ENCODE peak calls at places on chromosomes 12 and 14, in six cellular contexts. S, I, C, R, F and X are unnamed samples.

GRCh38 chr12:90652280-90652679 is 302.7 kb downstream of the CCER1 start:
- DNase-seq in S (peak), I (no peak), C (no peak), R (no peak), F (no peak), X (no peak)

GRCh38 chr12:31740618-31741017 is 11.8 kb upstream of the AMN1 start:
- DNase-seq in S (no peak), I (no peak), C (no peak), R (no peak), F (no peak), X (no peak)

GRCh38 chr12:47799357-47799955 is 20.2 kb downstream of the HDAC7 start:
- DNase-seq in S (no peak), I (no peak), C (no peak), R (no peak), F (peak), X (no peak)

GRCh38 chr12:70918321-70918720 is 2.2 kb downstream of the PTPRR start:
- DNase-seq in S (no peak), I (no peak), C (no peak), R (no peak), F (no peak), X (no peak)

GRCh38 chr14:84807673-84808072 is 722.3 kb upstream of the FLRT2 start:
- DNase-seq in S (no peak), I (no peak), C (no peak), R (no peak), F (no peak), X (no peak)

GRCh38 chr14:104445832-104446381 is 133.7 kb upstream of the C14orf180 start:
- DNase-seq in S (no peak), I (peak), C (no peak), R (no peak), F (no peak), X (no peak)

GRCh38 chr14:61965030-61965745 is 203.0 kb downstream of the SNAPC1 start:
- DNase-seq in S (peak), I (no peak), C (no peak), R (peak), F (no peak), X (peak)

GRCh38 chr14:49623941-49624806 is 3.6 kb downstream of the MGAT2 start:
- DNase-seq in S (peak), I (no peak), C (no peak), R (no peak), F (no peak), X (no peak)

GRCh38 chr12:32139064-32139421 is 32.4 kb downstream of the BICD1 start:
- DNase-seq in S (no peak), I (no peak), C (no peak), R (peak), F (no peak), X (peak)

GRCh38 chr12:124032265-124032886 is 59.4 kb downstream of the ZNF664 start:
- DNase-seq in S (peak), I (peak), C (no peak), R (peak), F (no peak), X (peak)

GRCh38 chr12:64407342-64408223 is 3.4 kb downstream of the XPOT start:
- DNase-seq in S (no peak), I (no peak), C (no peak), R (no peak), F (no peak), X (no peak)

GRCh38 chr12:123115409-123116111 is 35.3 kb downstream of the PITPNM2 start:
- DNase-seq in S (peak), I (no peak), C (no peak), R (peak), F (peak), X (peak)

GRCh38 chr14:71552809-71553208 is 379.4 kb upstream of the RGS6 start:
- DNase-seq in S (no peak), I (no peak), C (no peak), R (no peak), F (no peak), X (no peak)

GRCh38 chr12:58809064-58809607 is 111.2 kb downstream of the LRIG3 start:
- DNase-seq in S (no peak), I (no peak), C (no peak), R (peak), F (no peak), X (peak)

GRCh38 chr12:71477609-71478008 is 38.0 kb downstream of the LGR5 start:
- DNase-seq in S (no peak), I (no peak), C (no peak), R (no peak), F (no peak), X (no peak)

GRCh38 chr12:56631790-56632700 is 1.9 kb upstream of the BAZ2A start:
- DNase-seq in S (peak), I (peak), C (no peak), R (peak), F (peak), X (peak)

GRCh38 chr12:66188584-66189475 is at the start of gene IRAK3:
- DNase-seq in S (no peak), I (peak), C (peak), R (peak), F (peak), X (peak)

GRCh38 chr14:47277703-47278102 is 397.7 kb downstream of the MDGA2 start:
- DNase-seq in S (no peak), I (no peak), C (no peak), R (peak), F (no peak), X (no peak)

GRCh38 chr14:69877492-69877891 is 1.7 kb upstream of the SMOC1 start:
- DNase-seq in S (no peak), I (no peak), C (no peak), R (peak), F (no peak), X (peak)

GRCh38 chr14:103862393-103862782 is 15.0 kb upstream of the PPP1R13B start:
- DNase-seq in S (no peak), I (no peak), C (no peak), R (no peak), F (no peak), X (peak)

DNA sequence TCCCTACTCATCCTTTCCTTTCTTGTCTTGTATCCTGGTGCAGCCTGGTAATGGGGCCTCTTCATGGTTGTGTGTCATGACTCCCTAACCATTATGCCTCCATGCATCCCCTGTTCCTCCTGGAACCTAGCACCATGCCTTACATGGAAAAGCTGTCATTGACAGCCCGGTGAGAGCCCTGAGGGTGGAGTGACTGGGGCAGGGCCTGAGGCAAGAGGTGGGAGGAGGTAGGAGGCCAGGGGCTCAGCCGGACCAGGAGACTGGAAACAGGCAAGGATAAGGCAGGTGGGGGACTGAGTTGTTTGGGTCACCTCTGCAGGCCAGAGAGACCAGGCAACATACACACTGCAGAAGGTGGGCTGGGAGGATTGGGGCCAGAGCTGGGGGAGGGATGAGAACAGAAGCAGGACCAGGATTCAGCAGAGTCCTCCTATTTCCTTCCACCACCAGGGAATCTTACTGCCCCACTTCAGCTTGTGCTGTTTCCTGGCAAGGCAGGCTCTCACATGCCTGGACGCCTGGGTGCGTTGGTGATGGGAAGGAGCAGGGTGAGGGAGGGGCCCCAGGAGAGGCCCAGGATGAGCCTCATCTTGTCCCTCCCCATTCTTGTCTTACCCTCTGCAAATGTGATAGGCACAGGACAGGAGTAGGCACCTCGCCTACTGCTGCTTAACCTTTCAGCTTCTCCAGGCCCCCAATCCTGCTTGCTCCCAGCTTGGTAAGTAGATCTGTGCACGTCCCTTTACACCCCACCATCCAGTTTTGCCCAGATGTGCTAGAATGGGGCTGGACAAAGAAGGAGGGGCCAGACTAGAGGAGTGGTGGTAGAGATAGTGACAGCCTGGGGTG is at the start of gene LTB4R2:
- DNase-seq in S (no peak), I (no peak), C (no peak), R (no peak), F (no peak), X (no peak)
- TF ChIP-seq CTCF in S (no peak), I (no peak), C (no peak), R (no peak), F (no peak), X (no peak)

DNA sequence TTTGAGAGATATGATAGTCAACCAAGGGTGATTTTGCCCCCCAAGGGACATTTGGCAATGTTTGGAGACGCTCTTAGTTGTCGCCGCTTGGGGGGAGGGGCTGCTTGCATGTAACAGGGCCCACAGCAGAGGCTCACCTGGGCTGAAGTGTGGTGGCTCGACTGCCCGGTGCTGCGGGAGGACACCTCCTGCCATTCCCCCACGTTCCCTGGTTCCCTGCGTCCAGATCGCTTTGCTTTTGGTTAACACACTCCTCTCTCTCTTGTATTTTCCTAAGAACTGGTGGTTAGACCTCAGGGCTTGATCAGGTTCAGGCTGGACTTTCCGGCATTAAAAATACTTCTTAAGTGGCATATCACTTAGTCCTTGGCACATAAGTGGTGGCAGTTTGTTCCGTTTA is 18.9 kb downstream of the PPP2R5C start:
- DNase-seq in S (no peak), I (no peak), C (no peak), R (no peak), F (no peak), X (no peak)
- H3K4me3 ChIP-seq in S (no peak), I (no peak), C (peak), R (no peak), F (no peak), X (no peak)

GRCh38 chr12:100741084-100741711 is 53.4 kb upstream of the ANO4 start:
- DNase-seq in S (peak), I (no peak), C (no peak), R (peak), F (no peak), X (peak)
- TF ChIP-seq CTCF in S (peak), I (no peak), C (no peak), R (peak), F (peak), X (peak)

DNA sequence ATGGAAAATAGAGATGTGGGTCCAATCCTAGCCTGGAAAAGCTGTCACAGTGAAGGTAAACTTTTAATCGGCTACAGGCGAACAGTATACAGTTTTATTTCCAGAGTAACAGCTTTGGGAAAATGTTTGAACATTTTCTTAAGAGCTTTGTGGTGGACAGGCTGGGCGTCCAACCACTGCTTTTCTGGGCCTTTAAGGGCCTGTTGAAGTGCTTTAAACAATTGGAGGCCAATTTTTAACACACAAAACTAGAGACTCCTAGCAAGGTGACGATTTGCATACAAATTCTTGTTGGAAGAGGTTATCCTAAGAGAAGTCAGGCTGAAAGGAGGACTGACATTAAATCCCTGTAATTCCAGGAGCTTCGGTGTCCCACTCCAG is 27.0 kb downstream of the BCL11B start:
- DNase-seq in S (no peak), I (no peak), C (no peak), R (no peak), F (no peak), X (no peak)
- H3K4me3 ChIP-seq in S (no peak), I (no peak), C (peak), R (no peak), F (no peak), X (no peak)

GRCh38 chr14:77618381-77618780 is 1.9 kb upstream of the SPTLC2 start:
- DNase-seq in S (no peak), I (no peak), C (no peak), R (no peak), F (no peak), X (no peak)

GRCh38 chr14:77615231-77616132 is 955 bp downstream of the SPTLC2 start:
- DNase-seq in S (peak), I (no peak), C (no peak), R (peak), F (no peak), X (no peak)

GRCh38 chr14:77616133-77616453 is 344 bp downstream of the SPTLC2 start:
- DNase-seq in S (no peak), I (no peak), C (no peak), R (no peak), F (no peak), X (no peak)

GRCh38 chr14:77613207-77613606 is 3.2 kb downstream of the SPTLC2 start:
- DNase-seq in S (peak), I (no peak), C (no peak), R (no peak), F (no peak), X (no peak)

DNA sequence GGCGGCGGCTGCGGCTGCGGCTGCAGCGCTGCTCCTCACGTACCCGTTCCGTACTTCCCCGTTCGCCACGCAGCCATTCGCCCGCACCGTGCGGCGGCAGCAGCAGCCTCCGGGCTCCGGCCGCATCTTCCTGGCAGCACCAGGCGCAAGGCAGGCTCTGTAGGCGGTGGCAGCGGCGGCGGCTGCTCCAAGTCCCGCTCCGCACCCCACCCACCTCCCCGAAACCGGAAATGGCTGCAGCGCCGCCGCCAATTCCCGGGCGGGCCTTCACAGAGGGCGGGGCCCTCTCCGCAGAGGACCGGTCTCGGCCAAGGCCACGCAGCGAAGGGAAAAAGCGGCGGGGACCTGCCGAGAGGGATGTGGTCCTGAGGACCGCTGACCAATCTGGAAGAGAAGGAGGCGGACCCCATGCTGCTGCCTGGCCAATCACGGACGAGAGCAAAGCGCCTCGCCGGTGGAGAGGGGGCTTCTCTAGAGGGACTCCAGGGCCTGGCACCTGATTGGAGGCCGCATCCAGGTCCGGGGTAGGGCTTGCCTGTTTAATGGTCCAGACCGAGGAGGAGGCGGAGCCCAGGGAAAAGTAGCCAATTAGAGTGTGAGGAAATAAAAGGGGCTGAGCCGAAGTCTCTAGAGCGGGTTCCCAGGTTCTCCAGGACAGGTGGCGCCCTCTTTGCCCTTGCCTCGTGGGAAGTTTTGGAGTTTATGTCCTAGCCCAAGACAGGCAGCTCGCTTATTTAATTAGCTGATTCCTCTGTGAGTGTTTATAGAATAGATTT is at the start of gene SPTLC2:
- DNase-seq in S (peak), I (peak), C (peak), R (peak), F (peak), X (peak)
- TF ChIP-seq CTCF in S (peak), I (no peak), C (no peak), R (peak), F (no peak), X (no peak)

DNA sequence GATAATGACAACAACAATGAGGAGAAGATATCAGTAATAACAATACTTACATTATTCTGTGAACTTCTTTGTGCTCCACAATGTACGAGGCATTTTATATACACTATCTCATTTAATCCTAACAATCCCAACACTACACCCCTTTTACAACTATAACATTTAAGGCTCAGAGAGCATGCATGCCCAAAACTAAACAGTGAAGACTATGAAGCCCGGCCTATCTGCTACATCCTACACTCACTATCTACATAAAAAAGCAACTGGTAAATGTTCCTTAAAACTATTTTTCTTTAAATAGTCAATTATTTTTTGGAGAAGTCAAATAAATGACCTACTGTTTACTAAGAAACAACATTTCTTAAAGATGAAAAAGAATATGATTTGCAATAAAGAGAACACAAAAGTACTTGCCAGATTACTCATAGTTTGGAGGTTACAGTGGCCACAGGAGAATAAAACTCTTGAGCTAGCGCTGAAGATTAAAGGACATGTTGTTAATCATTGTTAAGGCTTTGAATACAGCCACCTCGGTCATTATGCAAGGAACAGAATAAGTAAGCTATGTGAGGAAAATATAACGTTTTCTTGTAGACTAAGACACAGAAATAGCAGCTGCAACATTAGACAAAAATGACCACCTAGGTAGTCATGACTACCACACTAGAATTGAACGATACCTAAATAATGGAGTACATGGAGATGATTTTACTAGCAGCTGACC is 56.7 kb downstream of the EPS8 start:
- DNase-seq in S (no peak), I (no peak), C (no peak), R (peak), F (no peak), X (peak)
- H3K4me3 ChIP-seq in S (no peak), I (no peak), C (no peak), R (no peak), F (no peak), X (no peak)

GRCh38 chr12:98574110-98574509 is 19.4 kb upstream of the SLC25A3 start:
- DNase-seq in S (peak), I (peak), C (no peak), R (no peak), F (no peak), X (no peak)

GRCh38 chr12:98575013-98575412 is 18.5 kb upstream of the SLC25A3 start:
- DNase-seq in S (no peak), I (no peak), C (no peak), R (no peak), F (no peak), X (no peak)

GRCh38 chr12:98572010-98572409 is 21.5 kb upstream of the SLC25A3 start:
- DNase-seq in S (no peak), I (no peak), C (no peak), R (no peak), F (no peak), X (no peak)
- TF ChIP-seq CTCF in S (peak), I (no peak), C (peak), R (peak), F (no peak), X (peak)

GRCh38 chr12:14959126-14959440 is 2.3 kb downstream of the ARHGDIB start:
- DNase-seq in S (no peak), I (no peak), C (no peak), R (no peak), F (no peak), X (no peak)

GRCh38 chr12:14959463-14959862 is 1.9 kb downstream of the ARHGDIB start:
- DNase-seq in S (no peak), I (no peak), C (no peak), R (no peak), F (no peak), X (no peak)

GRCh38 chr12:14960548-14961465 is 594 bp downstream of the ARHGDIB start:
- DNase-seq in S (peak), I (no peak), C (no peak), R (peak), F (peak), X (no peak)

GRCh38 chr12:14958361-14959125 is 2.9 kb downstream of the ARHGDIB start:
- DNase-seq in S (no peak), I (no peak), C (no peak), R (no peak), F (no peak), X (no peak)

DNA sequence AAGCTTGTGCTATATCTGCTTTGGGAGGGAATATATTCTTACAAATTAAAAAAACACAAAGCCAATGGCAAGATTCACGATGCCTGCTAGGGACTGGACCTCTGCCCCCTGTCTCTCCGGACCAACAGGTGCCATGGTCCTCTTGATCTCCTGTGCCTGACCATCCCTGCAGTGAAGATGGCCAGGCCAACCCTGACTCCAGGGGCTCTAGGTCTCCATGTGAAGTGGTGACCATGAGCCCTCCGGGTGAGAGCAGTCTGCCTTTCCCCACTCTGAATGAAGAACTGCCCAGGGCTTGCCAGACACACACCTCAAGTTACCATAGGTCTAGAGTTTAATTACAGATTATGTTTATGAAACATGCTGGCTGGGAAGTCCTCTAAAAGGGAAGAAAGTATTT is 1.5 kb downstream of the ARHGDIB start:
- DNase-seq in S (no peak), I (no peak), C (no peak), R (no peak), F (no peak), X (no peak)
- H3K4me3 ChIP-seq in S (no peak), I (peak), C (no peak), R (no peak), F (peak), X (no peak)

GRCh38 chr14:92457018-92457565 is 56.5 kb upstream of the RIN3 start:
- DNase-seq in S (no peak), I (no peak), C (no peak), R (no peak), F (no peak), X (no peak)

GRCh38 chr14:92458136-92458958 is 55.2 kb upstream of the RIN3 start:
- DNase-seq in S (no peak), I (no peak), C (no peak), R (no peak), F (no peak), X (no peak)

GRCh38 chr14:92458959-92459478 is 54.6 kb upstream of the RIN3 start:
- DNase-seq in S (no peak), I (no peak), C (no peak), R (no peak), F (no peak), X (no peak)

GRCh38 chr14:92455231-92455630 is 58.4 kb upstream of the RIN3 start:
- DNase-seq in S (no peak), I (no peak), C (no peak), R (no peak), F (no peak), X (no peak)

GRCh38 chr14:92456215-92457017 is 57.2 kb upstream of the RIN3 start:
- DNase-seq in S (peak), I (peak), C (peak), R (peak), F (peak), X (peak)
- TF ChIP-seq CTCF in S (peak), I (peak), C (peak), R (peak), F (peak), X (peak)

GRCh38 chr12:52125499-52125900 is 46.0 kb downstream of the SMIM41 start:
- DNase-seq in S (no peak), I (no peak), C (no peak), R (no peak), F (no peak), X (no peak)
- H3K4me3 ChIP-seq in S (no peak), I (no peak), C (peak), R (no peak), F (no peak), X (no peak)